ENCODE peak calls at places on chromosome 19, in ten cellular contexts. I is fibroblast of the conjunctiva; S is LHCN-M2; O is stimulated activated CD4-positive, alpha-beta T cell treated with anti-CD3 and anti-CD28 coated beads, Interleukin-1b, Interleukin-23, amount 100 ng/mL, for 24 hours; T is hypothalamus; K is sciatic nerve; Q is RWPE1; H is stimulated activated CD8-positive, alpha-beta memory T cell treated with anti-CD3 and anti-CD28 coated beads, Interleukin-4, amount 100 ng/mL, for 1 hour; V is K562; C is NCI-H2081. U is an unnamed sample.

GRCh38 chr19:43674630-43674982 is 4.6 kb upstream of the PLAUR start:
- DNase-seq in I (no peak), S (no peak), O (no peak), T (no peak), K (no peak), Q (no peak), H (no peak), V (no peak), C (no peak), U (no peak)

GRCh38 chr19:11137542-11138384 is 17.8 kb downstream of the SPC24 start:
- DNase-seq in I (peak; percentile 85), S (peak; percentile 91), O (peak; percentile 16), T (peak; percentile 52), K (peak; percentile 92), Q (peak; percentile 82), H (peak; percentile 13), V (peak; percentile 89), C (peak; percentile 96), U (peak; percentile 65)

GRCh38 chr19:15213715-15214381 is 13.1 kb upstream of the NOTCH3 start:
- DNase-seq in I (no peak), S (peak; percentile 63), O (no peak), T (no peak), K (no peak), Q (no peak), H (no peak), V (no peak), C (no peak), U (no peak)

GRCh38 chr19:57671124-57671895 is 2.6 kb downstream of the ZSCAN4 start:
- DNase-seq in I (no peak), S (no peak), O (no peak), T (no peak), K (no peak), Q (no peak), H (no peak), V (no peak), C (no peak), U (no peak)

GRCh38 chr19:55044771-55045716 is 7.0 kb upstream of the GP6 start:
- DNase-seq in I (no peak), S (no peak), O (no peak), T (no peak), K (no peak), Q (no peak), H (no peak), V (no peak), C (no peak), U (no peak)

GRCh38 chr19:56132316-56132822 is 8.7 kb upstream of the ZNF444 start:
- DNase-seq in I (peak; percentile 67), S (peak; percentile 6), O (no peak), T (no peak), K (no peak), Q (no peak), H (no peak), V (no peak), C (no peak), U (no peak)

GRCh38 chr19:45419895-45420294 is 3.8 kb downstream of the ERCC1 start:
- DNase-seq in I (no peak), S (no peak), O (no peak), T (no peak), K (no peak), Q (no peak), H (no peak), V (no peak), C (no peak), U (no peak)

GRCh38 chr19:48370955-48371354 is 6.8 kb downstream of the SYNGR4 start:
- DNase-seq in I (no peak), S (no peak), O (no peak), T (no peak), K (no peak), Q (no peak), H (no peak), V (no peak), C (no peak), U (no peak)

U was measured in activated CD4-positive, alpha-beta T cell treated with anti-CD3 and anti-CD28 coated beads, Interleukin-2, amount 50 U/mL, for 48 hours.